ENCODE peak calls at places on chromosomes 6 and 20, in five cellular contexts. C, Q, B, D and G are unnamed samples.

GRCh38 chr20:38542994-38543906 is 37.7 kb upstream of the ADIG start:
- DNase-seq in Q (no peak), B (no peak), C (no peak), D (no peak), G (no peak)

GRCh38 chr6:111105578-111105977 is 18.3 kb downstream of the SLC16A10 start:
- DNase-seq in C (peak; percentile 30), D (peak; percentile 52), Q (no peak), B (peak; percentile 70), G (peak; percentile 35)

GRCh38 chr6:8006208-8006607 is 58.0 kb downstream of the BLOC1S5 start:
- DNase-seq in B (peak; percentile 15), Q (no peak), D (peak; percentile 69), C (no peak), G (peak; percentile 67)

GRCh38 chr6:31216208-31216898 is 45.9 kb upstream of the POU5F1 start:
- DNase-seq in D (no peak), B (no peak), C (no peak), Q (no peak), G (no peak)

GRCh38 chr6:5541751-5542432 is 280.6 kb downstream of the FARS2 start:
- DNase-seq in D (no peak), Q (no peak), B (peak; percentile 27), C (no peak), G (peak; percentile 5)

GRCh38 chr6:163427498-163428254 is 13.2 kb downstream of the QKI start:
- DNase-seq in B (no peak), Q (no peak), D (peak; percentile 65), C (peak; percentile 14), G (peak; percentile 74)

GRCh38 chr20:25139061-25139705 is 56.3 kb upstream of the ENTPD6 start:
- DNase-seq in Q (no peak), C (peak; percentile 34), B (peak; percentile 13), D (peak; percentile 1), G (no peak)

GRCh38 chr20:12638633-12639360 is 370.0 kb upstream of the SPTLC3 start:
- DNase-seq in Q (no peak), B (no peak), C (no peak), D (no peak), G (no peak)